ENCODE peak calls at places on chromosomes 6 and 20, in eight cellular contexts. F is T-helper 17 cell; B is stimulated activated CD8-positive, alpha-beta memory T cell treated with anti-CD3 and anti-CD28 coated beads, Interleukin-12 subunit alpha, Interleukin-12 subunit beta, amount 100 ng/mL, for 1 hour; Y is Calu3; N is cardiac fibroblast; A is heart left ventricle; Q is activated T-cell treated with anti-CD3 and anti-CD28 coated beads for 1 hour; S is naive thymus-derived CD4-positive, alpha-beta T cell. J is an unnamed sample.
A peak's percentile ranks its signal among the peaks of the same experiment; 100 is the strongest.

GRCh38 chr6:67630146-67630545 is 1004.9 kb upstream of the ADGRB3 start:
- DNase-seq in F (no peak), B (no peak), Y (no peak), N (peak; percentile 96), A (no peak), Q (no peak), S (no peak), J (no peak)

GRCh38 chr6:166470863-166471410 is 88.2 kb upstream of the MPC1 start:
- DNase-seq in F (no peak), B (no peak), Y (no peak), N (no peak), A (no peak), Q (no peak), S (no peak), J (no peak)

GRCh38 chr6:140320081-140320798 is 945.8 kb upstream of the CITED2 start:
- DNase-seq in F (no peak), B (no peak), Y (no peak), N (no peak), A (no peak), Q (no peak), S (no peak), J (no peak)

GRCh38 chr6:48597951-48598350 is 487.0 kb upstream of the PTCHD4 start:
- DNase-seq in F (no peak), B (no peak), Y (no peak), N (no peak), A (no peak), Q (no peak), S (no peak), J (no peak)

GRCh38 chr20:1086273-1087213 is 31.9 kb upstream of the PSMF1 start:
- DNase-seq in F (no peak), B (no peak), Y (no peak), N (no peak), A (no peak), Q (no peak), S (no peak), J (no peak)

GRCh38 chr20:17421493-17421892 is 109.7 kb downstream of the BFSP1 start:
- DNase-seq in F (no peak), B (no peak), Y (no peak), N (no peak), A (no peak), Q (no peak), S (no peak), J (no peak)

GRCh38 chr6:2688416-2689064 is 62.2 kb downstream of the MYLK4 start:
- DNase-seq in F (no peak), B (no peak), Y (peak; percentile 6), N (peak; percentile 96), A (no peak), Q (no peak), S (no peak), J (no peak)

GRCh38 chr20:13816757-13817156 is 31.9 kb downstream of the NDUFAF5 start:
- DNase-seq in F (no peak), B (no peak), Y (no peak), N (no peak), A (no peak), Q (no peak), S (no peak), J (no peak)

GRCh38 chr20:14406495-14406894 is 69.1 kb upstream of the FLRT3 start:
- DNase-seq in F (no peak), B (no peak), Y (no peak), N (peak; percentile 18), A (no peak), Q (no peak), S (no peak), J (no peak)

GRCh38 chr6:128929869-128930268 is 46.9 kb downstream of the LAMA2 start:
- DNase-seq in F (no peak), B (no peak), Y (no peak), N (no peak), A (no peak), Q (no peak), S (no peak), J (no peak)

GRCh38 chr6:40477246-40478126 is 109.7 kb downstream of the LRFN2 start:
- DNase-seq in F (no peak), B (peak; percentile 3), Y (no peak), N (no peak), A (no peak), Q (peak; percentile 2), S (no peak), J (no peak)

GRCh38 chr6:161444464-161444863 is 170.6 kb upstream of the AGPAT4 start:
- DNase-seq in F (no peak), B (no peak), Y (no peak), N (no peak), A (no peak), Q (no peak), S (no peak), J (peak; percentile 39)

GRCh38 chr6:11007715-11008608 is 36.1 kb downstream of the ELOVL2 start:
- DNase-seq in F (no peak), B (no peak), Y (peak; percentile 3), N (peak; percentile 52), A (no peak), Q (no peak), S (no peak), J (no peak)

GRCh38 chr20:48203252-48203651 is 418.0 kb upstream of the SULF2 start:
- DNase-seq in F (no peak), B (no peak), Y (no peak), N (no peak), A (no peak), Q (no peak), S (no peak), J (no peak)

GRCh38 chr6:113856011-113856551 is 1.1 kb upstream of the MARCKS start:
- DNase-seq in F (no peak), B (no peak), Y (peak; percentile 27), N (peak; percentile 67), A (no peak), Q (no peak), S (no peak), J (peak; percentile 6)

GRCh38 chr20:57555457-57556184 is 5.3 kb upstream of the PCK1 start:
- DNase-seq in F (no peak), B (no peak), Y (no peak), N (no peak), A (no peak), Q (no peak), S (no peak), J (no peak)

GRCh38 chr20:54433653-54434052 is 41.7 kb upstream of the DOK5 start:
- DNase-seq in F (no peak), B (no peak), Y (no peak), N (no peak), A (no peak), Q (no peak), S (no peak), J (no peak)

GRCh38 chr20:49916146-49917002 is 1.0 kb upstream of the SPATA2 start:
- DNase-seq in F (no peak), B (no peak), Y (peak; percentile 85), N (peak; percentile 52), A (no peak), Q (no peak), S (no peak), J (peak; percentile 47)

GRCh38 chr6:138891255-138891986 is 95.5 kb downstream of the ECT2L start:
- DNase-seq in F (no peak), B (no peak), Y (no peak), N (peak; percentile 50), A (no peak), Q (no peak), S (no peak), J (no peak)

GRCh38 chr6:88165877-88166492 is at the start of gene CNR1:
- DNase-seq in F (no peak), B (no peak), Y (peak; percentile 64), N (peak; percentile 65), A (peak; percentile 36), Q (no peak), S (peak; percentile 25), J (peak; percentile 44)

GRCh38 chr6:83221886-83222479 is 28.8 kb downstream of the RWDD2A start:
- DNase-seq in F (no peak), B (no peak), Y (no peak), N (peak; percentile 72), A (no peak), Q (no peak), S (no peak), J (no peak)

GRCh38 chr6:35044145-35044745 is 96.9 kb downstream of the TCP11 start:
- DNase-seq in F (no peak), B (no peak), Y (no peak), N (peak; percentile 75), A (peak; percentile 51), Q (no peak), S (no peak), J (peak; percentile 81)

GRCh38 chr6:7112741-7113313 is 5.1 kb downstream of the RREB1 start:
- DNase-seq in F (no peak), B (peak; percentile 14), Y (peak; percentile 43), N (no peak), A (peak; percentile 30), Q (peak; percentile 19), S (peak; percentile 31), J (peak; percentile 79)

GRCh38 chr20:37316116-37316774 is 26.8 kb downstream of the MANBAL start:
- DNase-seq in F (no peak), B (no peak), Y (no peak), N (no peak), A (no peak), Q (no peak), S (no peak), J (no peak)

GRCh38 chr6:106253731-106254130 is 71.8 kb downstream of the ATG5 start:
- DNase-seq in F (no peak), B (no peak), Y (no peak), N (peak; percentile 33), A (no peak), Q (no peak), S (no peak), J (no peak)

GRCh38 chr6:51289041-51289440 is 470.4 kb downstream of the TFAP2B start:
- DNase-seq in F (no peak), B (no peak), Y (no peak), N (no peak), A (no peak), Q (no peak), S (no peak), J (no peak)

GRCh38 chr6:13903399-13903798 is 21.4 kb upstream of the RNF182 start:
- DNase-seq in F (no peak), B (no peak), Y (no peak), N (no peak), A (no peak), Q (no peak), S (no peak), J (no peak)

J was measured in thyroid gland.